ENCODE peak calls at places on chromosomes 2 and 18, in eight cellular contexts. F, V, S, E, A, R, Y and I are unnamed samples.

GRCh38 chr2:238060096-238060541 is 682 bp upstream of the SCLY start:
- DNase-seq in E (no peak), F (no peak), S (no peak), Y (no peak), A (no peak), R (no peak), V (no peak), I (no peak)

GRCh38 chr2:47189635-47190034 is 34.5 kb upstream of the STPG4 start:
- DNase-seq in Y (no peak), V (no peak), S (no peak), E (no peak), F (no peak), A (no peak), R (peak; percentile 67), I (no peak)

GRCh38 chr18:70044626-70045025 is 97.0 kb upstream of the CD226 start:
- DNase-seq in A (peak; percentile 45), E (peak; percentile 24), Y (no peak), S (no peak), F (no peak), V (no peak), R (peak; percentile 71), I (no peak)

GRCh38 chr2:100882645-100883613 is 63.0 kb downstream of the NPAS2 start:
- DNase-seq in E (peak; percentile 86), V (no peak), F (no peak), R (no peak), Y (no peak), A (peak; percentile 76), S (no peak), I (no peak)

GRCh38 chr2:216115224-216115582 is 6.1 kb downstream of the XRCC5 start:
- DNase-seq in F (no peak), A (no peak), Y (no peak), S (no peak), E (no peak), V (no peak), R (no peak), I (no peak)

GRCh38 chr2:241924069-241924908 is 54.8 kb downstream of the RTP5 start:
- DNase-seq in Y (no peak), A (no peak), E (no peak), S (no peak), V (no peak), R (no peak), F (no peak), I (no peak)

GRCh38 chr2:1889099-1889650 is 144.9 kb upstream of the PXDN start:
- DNase-seq in Y (no peak), A (no peak), F (no peak), V (no peak), R (no peak), E (no peak), S (no peak), I (no peak)

GRCh38 chr2:181471227-181471626 is 14.0 kb downstream of the ITGA4 start:
- DNase-seq in Y (no peak), V (no peak), R (no peak), F (no peak), E (no peak), A (no peak), S (no peak), I (no peak)

GRCh38 chr2:109136542-109136941 is 7.5 kb downstream of the SH3RF3 start:
- DNase-seq in F (no peak), A (no peak), R (no peak), V (no peak), E (no peak), S (no peak), Y (no peak), I (no peak)

GRCh38 chr18:26480897-26481795 is 67.2 kb downstream of the KCTD1 start:
- DNase-seq in V (no peak), A (peak; percentile 59), Y (no peak), E (peak; percentile 52), R (peak; percentile 74), F (no peak), S (no peak), I (no peak)

GRCh38 chr2:144071461-144071860 is 448.5 kb downstream of the ZEB2 start:
- DNase-seq in E (no peak), Y (no peak), S (no peak), V (no peak), R (peak; percentile 50), F (no peak), A (no peak), I (no peak)

GRCh38 chr2:219300022-219300421 is 9.2 kb downstream of the PTPRN start:
- DNase-seq in S (no peak), V (no peak), Y (no peak), E (no peak), F (no peak), A (no peak), R (no peak), I (no peak)

GRCh38 chr2:219299372-219299760 is 9.8 kb downstream of the PTPRN start:
- DNase-seq in S (no peak), R (no peak), V (no peak), F (no peak), A (no peak), Y (no peak), E (no peak), I (no peak)

GRCh38 chr2:219297766-219298456 is 11.3 kb downstream of the PTPRN start:
- DNase-seq in S (no peak), A (no peak), E (no peak), V (no peak), F (no peak), Y (no peak), R (no peak), I (no peak)

GRCh38 chr2:219296631-219297391 is 12.4 kb downstream of the PTPRN start:
- DNase-seq in Y (no peak), V (no peak), A (no peak), F (no peak), E (no peak), S (no peak), R (no peak), I (no peak)

GRCh38 chr2:219298759-219299371 is 10.3 kb downstream of the PTPRN start:
- DNase-seq in E (peak; percentile 85), V (peak; percentile 93), S (peak; percentile 77), F (no peak), Y (peak; percentile 90), A (peak; percentile 85), R (peak; percentile 47), I (peak; percentile 95)
- H3K27me3 ChIP-seq in E (no peaks in the 10 kb centered on the region), V (no peaks in the 10 kb centered on the region), S (no peaks in the 10 kb centered on the region), F (no peaks in the 10 kb centered on the region), Y (peaks cover 4% of the 10 kb centered on the region), A (peaks cover 37% of the 10 kb centered on the region), R (no peaks in the 10 kb centered on the region), I (no peaks in the 10 kb centered on the region)

DNA sequence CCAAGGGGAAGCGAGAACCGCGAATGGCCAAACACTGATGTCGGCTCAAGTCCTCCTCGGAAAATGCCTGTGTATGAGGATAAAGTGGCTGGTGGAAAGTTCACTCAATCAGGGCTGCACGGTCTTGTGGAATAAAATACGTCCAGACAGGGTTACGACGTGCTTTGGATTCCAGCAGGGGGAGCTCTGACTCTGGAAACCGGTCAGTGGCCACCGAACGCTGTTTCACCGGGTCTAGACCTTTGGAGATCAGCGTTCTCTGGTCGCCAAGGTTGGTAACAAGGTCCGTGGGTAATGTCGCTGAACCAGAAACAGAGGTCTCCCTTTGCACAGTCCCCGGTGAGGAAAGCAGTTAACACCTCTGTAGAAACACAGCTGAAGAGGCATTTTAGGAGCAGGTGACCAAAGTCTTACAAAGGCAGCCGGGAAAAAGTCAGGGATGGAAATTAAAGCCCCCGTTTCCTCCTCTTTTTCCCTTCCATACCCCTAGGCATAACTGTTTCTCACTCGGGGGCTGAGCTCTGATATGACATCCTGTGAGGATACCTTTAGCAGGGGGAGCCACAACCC is 47.8 kb downstream of the CDCA7 start:
- DNase-seq in R (peak; percentile 59), F (no peak), S (peak; percentile 55), Y (peak; percentile 75), A (peak; percentile 92), V (peak; percentile 84), E (peak; percentile 76), I (peak; percentile 87)
- H3K4me3 ChIP-seq in R (peak overlapping the region; percentile 35), F (no peak overlapping the region), S (no peak overlapping the region), Y (no peak overlapping the region), A (peak overlapping the region; percentile 14), V (no peak overlapping the region), E (no peak overlapping the region), I (peak overlapping the region; percentile 44)

GRCh38 chr18:10463741-10464140 is 9.3 kb downstream of the APCDD1 start:
- DNase-seq in F (no peak), A (no peak), S (no peak), R (no peak), E (no peak), V (no peak), Y (no peak), I (no peak)
- H3K27me3 ChIP-seq in F (no peaks in the 10 kb centered on the region), A (no peaks in the 10 kb centered on the region), S (no peaks in the 10 kb centered on the region), R (peaks cover 9% of the 10 kb centered on the region), E (no peaks in the 10 kb centered on the region), V (no peaks in the 10 kb centered on the region), Y (peaks cover 3% of the 10 kb centered on the region), I (no peaks in the 10 kb centered on the region)

GRCh38 chr2:239819091-239819973 is 205.8 kb downstream of the NDUFA10 start:
- DNase-seq in R (no peak), S (no peak), E (no peak), V (peak; percentile 38), A (no peak), Y (peak; percentile 26), F (no peak), I (no peak)
- H3K4me3 ChIP-seq in R (no peak overlapping the region), S (no peak overlapping the region), E (no peak overlapping the region), V (no peak overlapping the region), A (no peak overlapping the region), Y (no peak overlapping the region), F (no peak overlapping the region), I (no peak overlapping the region)